ENCODE peak calls at places on chromosomes 2 and 18, in eight cellular contexts. G is GM20000, Q is posterior vena cava, Y is AG09309, F is left kidney, V is caudate nucleus, X is heart right ventricle, A is ACHN. T is an unnamed sample.

GRCh38 chr2:54611830-54612545 is 111.5 kb upstream of the EML6 start:
- DNase-seq in G (no peak), Q (no peak), Y (no peak), F (no peak), V (no peak), X (no peak), A (no peak), T (no peak)

GRCh38 chr2:118013221-118013723 is 598 bp downstream of the CCDC93 start:
- DNase-seq in G (peak), Q (peak), Y (no peak), F (peak), V (peak), X (peak), A (peak), T (peak)

GRCh38 chr18:8813621-8814020 is 108.3 kb downstream of the MTCL1 start:
- DNase-seq in G (no peak), Q (no peak), Y (no peak), F (no peak), V (no peak), X (no peak), A (no peak), T (no peak)

GRCh38 chr2:75729861-75730260 is 19.1 kb upstream of the GCFC2 start:
- DNase-seq in G (no peak), Q (no peak), Y (no peak), F (peak), V (no peak), X (no peak), A (peak), T (peak)

GRCh38 chr2:174776223-174776622 is 12.0 kb upstream of the CHRNA1 start:
- DNase-seq in G (no peak), Q (no peak), Y (no peak), F (peak), V (no peak), X (no peak), A (no peak), T (no peak)

GRCh38 chr2:128366746-128367511 is 48.3 kb upstream of the HS6ST1 start:
- DNase-seq in G (no peak), Q (peak), Y (no peak), F (peak), V (no peak), X (no peak), A (no peak), T (no peak)

GRCh38 chr18:35291166-35291565 is 1.1 kb upstream of the ZSCAN30 start:
- DNase-seq in G (no peak), Q (no peak), Y (no peak), F (peak), V (no peak), X (no peak), A (no peak), T (no peak)

GRCh38 chr2:159010340-159010739 is 41.9 kb downstream of the TANC1 start:
- DNase-seq in G (no peak), Q (no peak), Y (no peak), F (peak), V (no peak), X (no peak), A (peak), T (no peak)

GRCh38 chr2:211455225-211455841 is 898.9 kb downstream of the CPS1 start:
- DNase-seq in G (peak), Q (no peak), Y (peak), F (peak), V (no peak), X (peak), A (peak), T (peak)

GRCh38 chr2:230946429-230947234 is 21.6 kb upstream of the GPR55 start:
- DNase-seq in G (no peak), Q (no peak), Y (no peak), F (no peak), V (no peak), X (no peak), A (no peak), T (no peak)

GRCh38 chr2:129748653-129749052 is 230.8 kb upstream of the RAB6C start:
- DNase-seq in G (no peak), Q (no peak), Y (no peak), F (peak), V (no peak), X (no peak), A (no peak), T (peak)

GRCh38 chr2:233476651-233477547 is 89.7 kb downstream of the USP40 start:
- DNase-seq in G (peak), Q (peak), Y (no peak), F (no peak), V (no peak), X (no peak), A (no peak), T (no peak)

GRCh38 chr2:71276311-71277158 is 49.6 kb upstream of the PAIP2B start:
- DNase-seq in G (peak), Q (peak), Y (peak), F (peak), V (peak), X (peak), A (peak), T (peak)

GRCh38 chr2:124049136-124049535 is 24.0 kb downstream of the CNTNAP5 start:
- DNase-seq in G (no peak), Q (no peak), Y (no peak), F (no peak), V (no peak), X (no peak), A (no peak), T (no peak)

GRCh38 chr2:172667926-172668325 is 67.7 kb upstream of the RAPGEF4 start:
- DNase-seq in G (no peak), Q (no peak), Y (no peak), F (no peak), V (no peak), X (no peak), A (no peak), T (no peak)

GRCh38 chr2:219430633-219431615 is 3.7 kb upstream of the SPEG start:
- DNase-seq in G (no peak), Q (peak), Y (no peak), F (peak), V (no peak), X (peak), A (peak), T (peak)

GRCh38 chr2:176852667-176853066 is 359.9 kb upstream of the HNRNPA3 start:
- DNase-seq in G (peak), Q (no peak), Y (no peak), F (no peak), V (no peak), X (no peak), A (no peak), T (no peak)

GRCh38 chr2:238103465-238104070 is 3.4 kb downstream of the ESPNL start:
- DNase-seq in G (no peak), Q (no peak), Y (no peak), F (no peak), V (no peak), X (no peak), A (no peak), T (no peak)

GRCh38 chr2:225367482-225367881 is 32.0 kb upstream of the NYAP2 start:
- DNase-seq in G (no peak), Q (no peak), Y (no peak), F (no peak), V (no peak), X (no peak), A (no peak), T (no peak)

GRCh38 chr18:79964330-79965118 is at the start of gene HSBP1L1:
- DNase-seq in G (peak), Q (peak), Y (no peak), F (peak), V (peak), X (no peak), A (peak), T (peak)

GRCh38 chr18:53909668-53910067 is 314.8 kb downstream of the MBD2 start:
- DNase-seq in G (peak), Q (no peak), Y (peak), F (peak), V (no peak), X (no peak), A (no peak), T (no peak)

GRCh38 chr2:48601349-48601748 is 16.3 kb upstream of the GTF2A1L start:
- DNase-seq in G (no peak), Q (no peak), Y (no peak), F (peak), V (peak), X (peak), A (peak), T (peak)

GRCh38 chr2:89833116-89833779 is 1141.8 kb downstream of the RPIA start:
- DNase-seq in G (no peak), Q (no peak), Y (no peak), F (no peak), V (no peak), X (no peak), A (no peak), T (no peak)

GRCh38 chr2:204180671-204181070 is 244.1 kb downstream of the ICOS start:
- DNase-seq in G (no peak), Q (no peak), Y (no peak), F (no peak), V (peak), X (no peak), A (no peak), T (no peak)

GRCh38 chr2:46275995-46276394 is 21.2 kb upstream of the EPAS1 start:
- DNase-seq in G (no peak), Q (peak), Y (no peak), F (peak), V (peak), X (peak), A (no peak), T (peak)

GRCh38 chr2:11930211-11930761 is 183.9 kb downstream of the LPIN1 start:
- DNase-seq in G (no peak), Q (no peak), Y (no peak), F (peak), V (no peak), X (peak), A (no peak), T (peak)

GRCh38 chr2:96251721-96252292 is 14.0 kb downstream of the TMEM127 start:
- DNase-seq in G (no peak), Q (peak), Y (peak), F (peak), V (no peak), X (peak), A (peak), T (peak)

GRCh38 chr18:13548944-13549878 is 177.1 kb downstream of the FAM210A start:
- DNase-seq in G (peak), Q (peak), Y (no peak), F (no peak), V (no peak), X (no peak), A (no peak), T (peak)

GRCh38 chr2:206993512-206993911 is 54.2 kb downstream of the CPO start:
- DNase-seq in G (no peak), Q (no peak), Y (no peak), F (no peak), V (no peak), X (no peak), A (no peak), T (no peak)

T was measured in Ammon's horn.